ENCODE peak calls at places on chromosomes 6 and 20, in five cellular contexts. Z, Y, O, D and Q are unnamed samples.
A peak's percentile ranks its signal among the peaks of the same experiment; 100 is the strongest.

GRCh38 chr6:37459981-37460800 is 27.2 kb downstream of the CMTR1 start:
- DNase-seq in Y (no peak), O (no peak), Z (no peak), D (no peak), Q (peak; percentile 71)

GRCh38 chr6:128131566-128131965 is 230.7 kb upstream of the THEMIS start:
- DNase-seq in D (no peak), Y (no peak), O (no peak), Z (no peak), Q (no peak)

GRCh38 chr6:153263489-153263888 is 132.4 kb upstream of the RGS17 start:
- DNase-seq in O (no peak), D (no peak), Z (no peak), Y (no peak), Q (no peak)

GRCh38 chr6:3423439-3424184 is 33.2 kb downstream of the SLC22A23 start:
- DNase-seq in Y (no peak), D (no peak), O (no peak), Z (no peak), Q (no peak)

GRCh38 chr20:45359406-45360148 is 3.4 kb upstream of the SYS1 start:
- DNase-seq in Z (no peak), Y (no peak), O (no peak), D (peak; percentile 64), Q (no peak)

GRCh38 chr6:154520280-154520679 is 9.8 kb upstream of the CNKSR3 start:
- DNase-seq in Y (no peak), D (no peak), O (no peak), Z (no peak), Q (no peak)

GRCh38 chr6:12334524-12335130 is 44.5 kb downstream of the EDN1 start:
- DNase-seq in D (no peak), O (no peak), Z (no peak), Y (no peak), Q (no peak)

GRCh38 chr6:1815827-1816452 is 206.2 kb downstream of the FOXC1 start:
- DNase-seq in D (no peak), Y (no peak), Z (no peak), O (no peak), Q (no peak)

GRCh38 chr20:15706719-15707118 is 866.5 kb downstream of the KIF16B start:
- DNase-seq in Y (no peak), D (no peak), O (no peak), Z (no peak), Q (no peak)